ENCODE peak calls at places on chromosome 20, in four cellular contexts. C, I, U and D are unnamed samples.

GRCh38 chr20:35166242-35166830 is 5.5 kb upstream of the PROCR start:
- DNase-seq in C (no peak), I (no peak), U (peak), D (no peak)

GRCh38 chr20:32893878-32894483 is 35.3 kb downstream of the EFCAB8 start:
- DNase-seq in C (peak), I (no peak), U (no peak), D (no peak)

GRCh38 chr20:53995949-53996348 is 74.4 kb downstream of the BCAS1 start:
- DNase-seq in C (no peak), I (no peak), U (no peak), D (no peak)

GRCh38 chr20:2299301-2299700 is 3.5 kb downstream of the TGM3 start:
- DNase-seq in C (no peak), I (peak), U (no peak), D (no peak)

GRCh38 chr20:33125983-33126382 is 42.0 kb upstream of the BPIFA2 start:
- DNase-seq in C (no peak), I (no peak), U (no peak), D (no peak)

GRCh38 chr20:51871943-51872342 is 69.6 kb upstream of the SALL4 start:
- DNase-seq in C (no peak), I (no peak), U (no peak), D (no peak)

GRCh38 chr20:54207743-54208491 is at the start of gene PFDN4:
- DNase-seq in C (peak), I (peak), U (peak), D (peak)

GRCh38 chr20:2872304-2873009 is 824 bp upstream of the PTPRA start:
- DNase-seq in C (peak), I (no peak), U (peak), D (no peak)

GRCh38 chr20:61249626-61250025 is 2.4 kb upstream of the CDH4 start:
- DNase-seq in C (no peak), I (no peak), U (no peak), D (no peak)

GRCh38 chr20:38747495-38748096 is 664 bp upstream of the ACTR5 start:
- DNase-seq in C (peak), I (no peak), U (no peak), D (no peak)

GRCh38 chr20:32474967-32475819 is 109.9 kb downstream of the NOL4L start:
- DNase-seq in C (no peak), I (peak), U (peak), D (no peak)

GRCh38 chr20:61560361-61560853 is 308.3 kb downstream of the CDH4 start:
- DNase-seq in C (peak), I (no peak), U (no peak), D (no peak)

GRCh38 chr20:62838511-62838910 is 21.7 kb downstream of the COL9A3 start:
- DNase-seq in C (no peak), I (no peak), U (no peak), D (no peak)

GRCh38 chr20:64210661-64211369 is 44.7 kb upstream of the PCMTD2 start:
- DNase-seq in C (no peak), I (no peak), U (no peak), D (no peak)

GRCh38 chr20:62025394-62025793 is 40.3 kb downstream of the TAF4 start:
- DNase-seq in C (peak), I (no peak), U (no peak), D (no peak)